ENCODE peak calls at places on chromosomes 16 and 17, in six cellular contexts. U is GM12878, L is mammary epithelial cell, Q is fibroblast of lung, K is hepatocyte, X is Karpas-422. S is an unnamed sample. For H3K4me1 and H3K79me2, the result is how much of the 10 kb centered on the place peaks cover.

GRCh38 chr16:46972971-46973456 is 460 bp downstream of the DNAJA2 start:
- DNase-seq in U (no peak), L (peak), Q (no peak), K (peak), X (peak), S (peak)

GRCh38 chr17:79936661-79937434 is 97.6 kb upstream of the CBX4 start:
- DNase-seq in U (no peak), L (no peak), Q (no peak), K (no peak), X (peak), S (no peak)

GRCh38 chr17:29126268-29126923 is 53.8 kb downstream of the MYO18A start:
- DNase-seq in U (no peak), L (no peak), Q (no peak), K (no peak), X (no peak), S (no peak)

GRCh38 chr17:72556944-72557826 is 436.4 kb downstream of the SOX9 start:
- DNase-seq in U (no peak), L (peak), Q (peak), K (peak), X (peak), S (peak)

GRCh38 chr16:60755907-60756306 is 1280.3 kb downstream of the CDH8 start:
- DNase-seq in U (no peak), L (peak), Q (no peak), K (no peak), X (no peak), S (no peak)

GRCh38 chr16:57113664-57114063 is 21.3 kb downstream of the CPNE2 start:
- DNase-seq in U (no peak), L (no peak), Q (no peak), K (no peak), X (no peak), S (no peak)

GRCh38 chr16:67294927-67295326 is 15.6 kb downstream of the PLEKHG4 start:
- DNase-seq in U (no peak), L (no peak), Q (peak), K (no peak), X (no peak), S (no peak)

GRCh38 chr16:52035406-52035805 is 511.5 kb downstream of the TOX3 start:
- DNase-seq in U (no peak), L (no peak), Q (no peak), K (no peak), X (no peak), S (no peak)

GRCh38 chr16:4594433-4595410 is 20.0 kb downstream of the UBALD1 start:
- DNase-seq in U (no peak), L (no peak), Q (no peak), K (no peak), X (no peak), S (no peak)

GRCh38 chr16:4599037-4599436 is 15.7 kb downstream of the UBALD1 start:
- DNase-seq in U (no peak), L (no peak), Q (no peak), K (no peak), X (no peak), S (no peak)

GRCh38 chr16:4593069-4593468 is 21.6 kb downstream of the UBALD1 start:
- DNase-seq in U (no peak), L (no peak), Q (no peak), K (no peak), X (no peak), S (no peak)

GRCh38 chr16:4599545-4599944 is 15.1 kb downstream of the UBALD1 start:
- DNase-seq in U (no peak), L (no peak), Q (no peak), K (no peak), X (no peak), S (no peak)

GRCh38 chr16:4597174-4597573 is 17.5 kb downstream of the UBALD1 start:
- DNase-seq in U (no peak), L (peak), Q (no peak), K (no peak), X (no peak), S (no peak)
- H3K4me2 ChIP-seq in U (no peak), L (peak), Q (no peak), K (no peak), X (no peak), S (no peak)

DNA sequence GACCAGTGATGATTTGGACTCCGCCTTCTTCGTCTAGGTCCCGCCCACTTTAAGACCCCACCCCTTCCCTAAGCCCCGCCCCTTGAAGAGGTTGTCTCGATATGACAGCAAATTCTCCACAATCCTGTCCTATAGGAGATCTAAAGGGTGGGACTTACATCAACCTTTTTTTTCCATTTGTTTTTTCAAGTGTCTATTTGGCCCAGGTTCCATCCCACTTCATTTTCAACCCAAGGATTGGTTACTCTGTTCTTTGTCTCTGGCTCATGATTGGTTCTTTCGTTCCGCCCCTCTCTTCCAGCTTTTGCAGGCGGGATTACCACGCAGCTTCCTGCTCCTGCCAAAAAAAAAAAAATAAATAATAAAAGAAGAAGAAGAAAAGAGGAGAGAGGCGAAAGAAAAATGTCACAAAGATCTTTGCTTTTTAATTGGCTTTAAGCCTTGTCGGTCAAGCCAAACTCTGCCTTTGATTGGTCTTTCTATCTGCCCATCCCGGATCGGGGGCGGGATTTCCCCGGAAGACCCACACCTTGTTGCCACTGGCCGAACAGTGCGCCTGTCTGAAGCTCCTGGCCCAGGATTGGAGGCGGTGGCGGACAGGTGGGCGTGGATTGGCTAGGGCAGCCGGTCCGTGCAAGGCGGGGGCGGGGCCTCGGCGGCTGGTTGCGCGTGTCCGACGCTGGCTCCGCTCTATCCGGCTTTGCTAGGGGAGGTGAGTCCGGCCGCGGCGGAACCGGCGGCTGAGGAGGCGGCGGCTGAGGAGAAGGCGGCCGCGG is 1.2 kb upstream of the NLK start:
- DNase-seq in U (peak), L (peak), Q (peak), K (peak), X (peak), S (peak)
- H3K4me1 ChIP-seq in U (under half), L (under half), Q (under half), K (under half), X (under half), S (under half)

GRCh38 chr16:81499576-81500380 is 55.2 kb downstream of the CMIP start:
- DNase-seq in U (no peak), L (peak), Q (no peak), K (no peak), X (no peak), S (no peak)
- H3K79me2 ChIP-seq in U (under half), L (half or more), Q (under half), K (half or more), X (under half), S (half or more)

DNA sequence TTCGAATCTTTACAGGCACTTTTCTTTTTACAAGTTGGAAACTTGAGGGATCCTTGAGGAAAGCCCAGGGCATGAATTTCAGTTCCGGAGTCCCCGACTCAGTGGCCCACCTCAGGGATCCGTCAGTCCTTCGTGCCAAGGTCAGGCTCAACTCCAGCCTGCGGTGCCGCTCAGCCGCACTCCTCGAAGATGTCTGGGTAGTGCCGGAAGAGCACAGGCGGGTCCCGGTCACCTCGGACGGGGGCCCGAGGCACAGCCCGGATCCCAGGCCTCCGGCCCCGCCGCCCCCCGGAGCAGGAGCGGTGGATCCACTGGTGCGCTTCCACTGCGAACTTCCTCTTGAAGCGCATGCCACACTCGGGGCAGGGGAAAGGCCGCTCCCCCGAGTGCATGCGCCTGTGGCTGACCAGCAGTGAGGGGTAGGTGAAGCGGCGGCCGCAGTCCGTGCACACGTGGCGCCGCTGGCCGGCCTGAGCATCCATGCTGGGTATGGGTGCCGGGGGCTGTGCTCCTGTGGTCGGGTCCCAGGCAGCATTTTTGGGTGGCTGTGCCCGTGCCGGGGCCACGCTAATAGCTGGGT is 1.7 kb downstream of the ZNF688 start:
- DNase-seq in U (no peak), L (no peak), Q (no peak), K (no peak), X (no peak), S (no peak)
- H3K4me2 ChIP-seq in U (peak), L (no peak), Q (no peak), K (peak), X (no peak), S (no peak)

GRCh38 chr16:84511180-84511800 is 6.8 kb upstream of the MEAK7 start:
- DNase-seq in U (peak), L (peak), Q (peak), K (peak), X (peak), S (peak)

GRCh38 chr16:84514295-84514873 is 9.9 kb upstream of the MEAK7 start:
- DNase-seq in U (no peak), L (no peak), Q (no peak), K (no peak), X (no peak), S (no peak)

GRCh38 chr16:84509032-84509950 is 4.8 kb upstream of the MEAK7 start:
- DNase-seq in U (no peak), L (no peak), Q (no peak), K (no peak), X (no peak), S (no peak)

GRCh38 chr16:84513111-84514065 is 8.9 kb upstream of the MEAK7 start:
- DNase-seq in U (no peak), L (no peak), Q (peak), K (peak), X (no peak), S (peak)

GRCh38 chr16:84511821-84512220 is 7.4 kb upstream of the MEAK7 start:
- DNase-seq in U (no peak), L (no peak), Q (no peak), K (no peak), X (no peak), S (no peak)
- H3K4me1 ChIP-seq in U (half or more), L (under half), Q (under half), K (under half), X (under half), S (under half)